ENCODE peak calls at places on chromosomes 2 and 18, in six cellular contexts. K, H, J, X, B and Q are unnamed samples.

GRCh38 chr2:67514515-67514914 is 117.4 kb downstream of the ETAA1 start:
- DNase-seq in K (no peak), H (no peak), J (no peak), X (no peak), B (no peak), Q (no peak)

GRCh38 chr2:142180820-142181533 is 50.2 kb upstream of the LRP1B start:
- DNase-seq in K (no peak), H (no peak), J (no peak), X (no peak), B (no peak), Q (no peak)

GRCh38 chr2:240423788-240424191 is 11.7 kb upstream of the GPC1 start:
- DNase-seq in K (no peak), H (no peak), J (no peak), X (no peak), B (no peak), Q (no peak)

GRCh38 chr18:25876334-25876979 is 214.0 kb downstream of the SS18 start:
- DNase-seq in K (no peak), H (no peak), J (no peak), X (no peak), B (no peak), Q (no peak)

GRCh38 chr2:12721571-12722444 is 5.1 kb downstream of the TRIB2 start:
- DNase-seq in K (peak), H (no peak), J (no peak), X (no peak), B (no peak), Q (no peak)

GRCh38 chr2:226050822-226051221 is 651.3 kb downstream of the NYAP2 start:
- DNase-seq in K (no peak), H (no peak), J (no peak), X (no peak), B (no peak), Q (no peak)

GRCh38 chr18:59573962-59574361 is 123.3 kb downstream of the CCBE1 start:
- DNase-seq in K (no peak), H (no peak), J (no peak), X (no peak), B (no peak), Q (no peak)

GRCh38 chr2:232903989-232904388 is 33.9 kb downstream of the SNORC start:
- DNase-seq in K (no peak), H (no peak), J (no peak), X (no peak), B (no peak), Q (no peak)

GRCh38 chr2:186695081-186695756 is 1.4 kb downstream of the FAM171B start:
- DNase-seq in K (no peak), H (no peak), J (no peak), X (no peak), B (no peak), Q (no peak)

GRCh38 chr2:165122521-165122920 is 81.3 kb downstream of the SCN3A start:
- DNase-seq in K (no peak), H (no peak), J (no peak), X (no peak), B (no peak), Q (no peak)

GRCh38 chr2:130819915-130820861 is 16.5 kb upstream of the ARHGEF4 start:
- DNase-seq in K (no peak), H (no peak), J (no peak), X (no peak), B (no peak), Q (no peak)

GRCh38 chr18:63097198-63097597 is 222.4 kb downstream of the BCL2 start:
- DNase-seq in K (no peak), H (no peak), J (no peak), X (no peak), B (no peak), Q (no peak)

GRCh38 chr2:172253190-172254052 is 150.7 kb upstream of the DLX2 start:
- DNase-seq in K (peak), H (no peak), J (no peak), X (no peak), B (peak), Q (peak)

GRCh38 chr2:232568161-232568560 is 17.7 kb downstream of the EIF4E2 start:
- DNase-seq in K (no peak), H (no peak), J (no peak), X (no peak), B (no peak), Q (no peak)

GRCh38 chr18:30971338-30971956 is 71.1 kb downstream of the DSC3 start:
- DNase-seq in K (no peak), H (no peak), J (peak), X (peak), B (no peak), Q (no peak)

GRCh38 chr2:68110102-68110501 is 47.3 kb upstream of the C1D start:
- DNase-seq in K (no peak), H (no peak), J (no peak), X (no peak), B (no peak), Q (no peak)